ENCODE peak calls at places on chromosomes 2 and 18, in seven cellular contexts. B, V, M, K, S, F and G are unnamed samples.

GRCh38 chr18:62717850-62718229 is 2.5 kb downstream of the PHLPP1 start:
- DNase-seq in M (no peak), S (no peak), V (no peak), B (no peak), F (peak; percentile 26), K (no peak), G (no peak)

GRCh38 chr2:101114815-101115214 is 36.4 kb downstream of the TBC1D8 start:
- DNase-seq in M (no peak), B (peak; percentile 8), S (no peak), F (no peak), K (no peak), V (no peak), G (no peak)

GRCh38 chr2:16525265-16525887 is 140.3 kb downstream of the CYRIA start:
- DNase-seq in V (no peak), K (no peak), B (no peak), M (no peak), F (no peak), S (no peak), G (no peak)

GRCh38 chr2:196130039-196130825 is 41.1 kb downstream of the STK17B start:
- DNase-seq in K (no peak), S (no peak), V (no peak), F (no peak), B (no peak), M (no peak), G (no peak)

GRCh38 chr2:140814141-140814540 is 1316.7 kb downstream of the LRP1B start:
- DNase-seq in F (no peak), S (no peak), B (no peak), V (no peak), M (no peak), K (no peak), G (no peak)

GRCh38 chr18:24913507-24914147 is 438.3 kb downstream of the ZNF521 start:
- DNase-seq in M (peak; percentile 85), F (no peak), S (peak; percentile 17), V (no peak), B (no peak), K (no peak), G (no peak)

GRCh38 chr2:128368437-128369125 is 49.9 kb upstream of the HS6ST1 start:
- DNase-seq in V (no peak), M (no peak), B (no peak), S (no peak), F (no peak), K (no peak), G (no peak)

GRCh38 chr2:64985457-64985856 is 3.7 kb upstream of the SLC1A4 start:
- DNase-seq in S (no peak), M (no peak), V (no peak), K (no peak), B (no peak), F (no peak), G (no peak)

GRCh38 chr18:10143601-10144000 is 229.8 kb downstream of the VAPA start:
- DNase-seq in K (no peak), B (no peak), M (no peak), F (no peak), V (no peak), S (no peak), G (no peak)